ENCODE peak calls at places on chromosomes 4 and X, in five cellular contexts. One of them, this sample, is unnamed.

GRCh38 chrX:139905041-139905440 is 27.8 kb downstream of the ATP11C start:
- DNase-seq in A549: no peak
- DNase-seq in Peyer's patch: no peak
- DNase-seq in HCT116: no peak
- DNase-seq in A673: no peak
- DNase-seq in this sample: no peak

GRCh38 chrX:39704590-39704989 is 393.2 kb downstream of the BCOR start:
- DNase-seq in Peyer's patch: no peak
- DNase-seq in A673: no peak
- DNase-seq in HCT116: no peak
- DNase-seq in A549: no peak
- DNase-seq in this sample: no peak

GRCh38 chr4:137545461-137545861 is 13.2 kb upstream of the PCDH18 start:
- DNase-seq in HCT116: no peak
- DNase-seq in A549: no peak
- DNase-seq in A673: peak; percentile 64
- DNase-seq in Peyer's patch: peak; percentile 45
- DNase-seq in this sample: no peak

GRCh38 chr4:147991543-147992295 is 259.8 kb downstream of the ARHGAP10 start:
- DNase-seq in Peyer's patch: no peak
- DNase-seq in A673: no peak
- DNase-seq in A549: no peak
- DNase-seq in HCT116: no peak
- DNase-seq in this sample: no peak

GRCh38 chrX:3244203-3244743 is 102.2 kb downstream of the MXRA5 start:
- DNase-seq in HCT116: no peak
- DNase-seq in A549: no peak
- DNase-seq in Peyer's patch: no peak
- DNase-seq in A673: peak; percentile 27
- DNase-seq in this sample: no peak

GRCh38 chr4:125736057-125736456 is 421.3 kb downstream of the FAT4 start:
- DNase-seq in Peyer's patch: no peak
- DNase-seq in HCT116: no peak
- DNase-seq in A673: peak; percentile 61
- DNase-seq in A549: no peak
- DNase-seq in this sample: no peak

GRCh38 chr4:39649639-39650265 is 11.1 kb upstream of the SMIM14 start:
- DNase-seq in Peyer's patch: no peak
- DNase-seq in HCT116: no peak
- DNase-seq in A673: no peak
- DNase-seq in A549: no peak
- DNase-seq in this sample: no peak

GRCh38 chrX:155215443-155216178 is 649 bp upstream of the VBP1 start:
- DNase-seq in A673: peak; percentile 3
- DNase-seq in A549: no peak
- DNase-seq in Peyer's patch: no peak
- DNase-seq in HCT116: no peak
- DNase-seq in this sample: no peak

GRCh38 chr4:140579278-140579677 is 10.5 kb upstream of the UCP1 start:
- DNase-seq in HCT116: no peak
- DNase-seq in Peyer's patch: no peak
- DNase-seq in A673: no peak
- DNase-seq in A549: no peak
- DNase-seq in this sample: no peak

GRCh38 chr4:146210890-146211289 is 3.4 kb upstream of the REELD1 start:
- DNase-seq in HCT116: no peak
- DNase-seq in A673: no peak
- DNase-seq in A549: no peak
- DNase-seq in Peyer's patch: no peak
- DNase-seq in this sample: no peak

GRCh38 chrX:11341274-11342256 is 48.4 kb downstream of the AMELX start:
- DNase-seq in A549: no peak
- DNase-seq in Peyer's patch: peak; percentile 67
- DNase-seq in A673: peak; percentile 49
- DNase-seq in HCT116: no peak
- DNase-seq in this sample: no peak

GRCh38 chr4:3302786-3303444 is 10.1 kb downstream of the RGS12 start:
- DNase-seq in HCT116: no peak
- DNase-seq in Peyer's patch: no peak
- DNase-seq in A673: no peak
- DNase-seq in A549: no peak
- DNase-seq in this sample: no peak

GRCh38 chr4:109435635-109436034 is 2.0 kb downstream of the SEC24B start:
- DNase-seq in A673: no peak
- DNase-seq in HCT116: no peak
- DNase-seq in A549: no peak
- DNase-seq in Peyer's patch: no peak
- DNase-seq in this sample: no peak

GRCh38 chrX:106898462-106898861 is 4.7 kb downstream of the RIPPLY1 start:
- DNase-seq in A549: peak; percentile 42
- DNase-seq in A673: peak; percentile 58
- DNase-seq in HCT116: no peak
- DNase-seq in Peyer's patch: no peak
- DNase-seq in this sample: no peak

GRCh38 chr4:95141376-95141775 is 383.6 kb downstream of the BMPR1B start:
- DNase-seq in Peyer's patch: no peak
- DNase-seq in A673: no peak
- DNase-seq in HCT116: no peak
- DNase-seq in A549: no peak
- DNase-seq in this sample: no peak

GRCh38 chr4:54217642-54218486 is 11.2 kb upstream of the PDGFRA start:
- DNase-seq in A673: peak; percentile 67
- DNase-seq in HCT116: peak; percentile 71
- DNase-seq in Peyer's patch: peak; percentile 84
- DNase-seq in A549: peak; percentile 61
- DNase-seq in this sample: peak; percentile 58
- H3K4me3 ChIP-seq in A673: no peak overlapping the region
- H3K4me3 ChIP-seq in HCT116: peak overlapping the region; percentile 54
- H3K4me3 ChIP-seq in Peyer's patch: no peak overlapping the region
- H3K4me3 ChIP-seq in A549: peak overlapping the region; percentile 45
- H3K4me3 ChIP-seq in this sample: no peak overlapping the region

DNA sequence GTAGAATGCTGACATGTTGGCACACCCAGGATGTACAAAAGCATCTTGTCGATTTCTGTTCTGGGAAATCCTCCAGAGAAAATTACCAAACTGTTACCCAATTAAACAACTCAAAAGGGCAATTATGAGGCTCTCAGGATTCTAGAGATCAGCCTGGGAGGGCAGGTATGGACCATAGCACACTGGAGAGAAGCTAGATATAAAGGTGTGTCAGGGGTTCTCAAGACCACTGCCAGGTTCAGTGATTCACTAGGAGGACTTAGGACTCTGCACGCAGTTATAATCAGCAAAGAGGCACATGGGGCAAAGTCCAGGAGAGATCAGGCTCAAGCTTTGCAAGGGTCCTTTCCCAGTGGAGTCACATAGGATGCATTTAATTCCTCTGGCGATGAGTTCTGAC is 100.7 kb downstream of the SYTL5 start:
- DNase-seq in A549: no peak
- DNase-seq in Peyer's patch: peak; percentile 63
- DNase-seq in A673: no peak
- DNase-seq in HCT116: no peak
- DNase-seq in this sample: no peak
- H3K27ac ChIP-seq in A549: no peak overlapping the region
- H3K27ac ChIP-seq in Peyer's patch: no peak overlapping the region
- H3K27ac ChIP-seq in A673: no peak overlapping the region
- H3K27ac ChIP-seq in HCT116: no peak overlapping the region
- H3K27ac ChIP-seq in this sample: no peak overlapping the region

GRCh38 chr4:142473960-142474338 is 372.2 kb downstream of the INPP4B start:
- DNase-seq in A673: no peak
- DNase-seq in A549: no peak
- DNase-seq in HCT116: no peak
- DNase-seq in Peyer's patch: no peak
- DNase-seq in this sample: no peak
- H3K4me3 ChIP-seq in A673: no peak overlapping the region
- H3K4me3 ChIP-seq in A549: peak overlapping the region; percentile 11
- H3K4me3 ChIP-seq in HCT116: no peak overlapping the region
- H3K4me3 ChIP-seq in Peyer's patch: no peak overlapping the region
- H3K4me3 ChIP-seq in this sample: no peak overlapping the region

GRCh38 chrX:110412971-110413726 is 54.5 kb downstream of the RTL9 start:
- DNase-seq in A549: peak; percentile 76
- DNase-seq in A673: peak; percentile 83
- DNase-seq in Peyer's patch: peak; percentile 83
- DNase-seq in HCT116: no peak
- DNase-seq in this sample: peak; percentile 46

GRCh38 chrX:110409925-110410324 is 51.3 kb downstream of the RTL9 start:
- DNase-seq in HCT116: no peak
- DNase-seq in Peyer's patch: no peak
- DNase-seq in A549: no peak
- DNase-seq in A673: no peak
- DNase-seq in this sample: no peak

GRCh38 chrX:110408949-110409588 is 50.4 kb downstream of the RTL9 start:
- DNase-seq in HCT116: no peak
- DNase-seq in Peyer's patch: no peak
- DNase-seq in A549: no peak
- DNase-seq in A673: no peak
- DNase-seq in this sample: no peak

GRCh38 chrX:110407910-110408545 is 49.4 kb downstream of the RTL9 start:
- DNase-seq in Peyer's patch: peak; percentile 70
- DNase-seq in HCT116: peak; percentile 39
- DNase-seq in A673: peak; percentile 76
- DNase-seq in A549: peak; percentile 54
- DNase-seq in this sample: peak; percentile 49

GRCh38 chrX:110410598-110410997 is 52.0 kb downstream of the RTL9 start:
- DNase-seq in A673: no peak
- DNase-seq in HCT116: no peak
- DNase-seq in Peyer's patch: no peak
- DNase-seq in A549: no peak
- DNase-seq in this sample: no peak
- H3K27ac ChIP-seq in A673: no peak overlapping the region
- H3K27ac ChIP-seq in HCT116: no peak overlapping the region
- H3K27ac ChIP-seq in Peyer's patch: no peak overlapping the region
- H3K27ac ChIP-seq in A549: no peak overlapping the region
- H3K27ac ChIP-seq in this sample: no peak overlapping the region

DNA sequence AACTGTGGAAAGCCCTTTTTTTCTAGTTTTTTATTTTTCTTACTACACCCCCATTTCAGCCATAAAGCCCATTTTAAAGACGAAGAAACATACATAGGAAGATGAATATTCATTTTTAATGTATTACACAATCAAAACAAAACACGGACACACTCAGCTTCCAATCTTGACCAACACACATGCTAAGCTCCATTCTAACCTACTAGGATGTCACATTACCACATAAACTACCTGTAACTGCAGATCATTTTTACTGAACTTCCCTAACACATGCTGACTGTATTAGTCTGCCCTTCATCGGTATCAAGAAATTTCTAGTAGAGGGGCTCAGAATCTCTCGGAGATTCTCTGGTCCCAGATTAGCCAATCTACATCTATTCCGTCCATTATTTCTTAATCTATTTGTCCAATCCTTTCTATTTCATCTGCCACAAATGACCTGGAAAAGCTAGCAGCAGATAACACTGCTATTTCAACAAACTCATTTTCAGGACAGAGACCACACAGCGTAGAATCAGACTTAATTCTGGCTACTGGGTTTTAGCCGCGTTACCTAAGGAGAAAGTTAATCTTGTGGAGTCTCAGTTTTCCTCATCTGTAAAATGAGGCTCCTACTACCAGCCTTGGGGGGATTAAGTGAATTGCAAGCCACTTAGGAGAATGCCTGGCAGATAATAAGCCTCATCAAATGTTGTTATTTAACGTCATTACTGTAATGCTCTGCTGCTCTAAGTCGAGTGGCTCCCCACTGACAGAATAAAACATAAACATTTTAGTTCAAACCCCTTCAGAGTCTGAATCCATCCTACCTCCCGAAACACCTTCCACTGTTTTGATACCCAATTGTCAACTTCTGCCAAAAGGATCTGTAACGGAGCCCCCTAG is 1.6 kb downstream of the CCNI start:
- DNase-seq in A673: no peak
- DNase-seq in Peyer's patch: no peak
- DNase-seq in HCT116: no peak
- DNase-seq in A549: no peak
- DNase-seq in this sample: no peak
- H3K4me3 ChIP-seq in A673: peak overlapping the region; percentile 86
- H3K4me3 ChIP-seq in Peyer's patch: peak overlapping the region; percentile 89
- H3K4me3 ChIP-seq in HCT116: peak overlapping the region; percentile 80
- H3K4me3 ChIP-seq in A549: peak overlapping the region; percentile 81
- H3K4me3 ChIP-seq in this sample: peak overlapping the region; percentile 57

GRCh38 chrX:101931494-101932248 is at the start of gene ZMAT1:
- DNase-seq in A549: peak; percentile 53
- DNase-seq in A673: peak; percentile 90
- DNase-seq in Peyer's patch: peak; percentile 97
- DNase-seq in HCT116: peak; percentile 77
- DNase-seq in this sample: peak; percentile 79
- H3K27ac ChIP-seq in A549: peak within 1 kb of the TSS; percentile 78
- H3K27ac ChIP-seq in A673: peak within 1 kb of the TSS; percentile 83
- H3K27ac ChIP-seq in Peyer's patch: peak within 1 kb of the TSS; percentile 97
- H3K27ac ChIP-seq in HCT116: peak within 1 kb of the TSS; percentile 59
- H3K27ac ChIP-seq in this sample: peak within 1 kb of the TSS; percentile 57

GRCh38 chrX:18792828-18793227 is 85.4 kb downstream of the PPEF1 start:
- DNase-seq in A549: no peak
- DNase-seq in Peyer's patch: no peak
- DNase-seq in A673: no peak
- DNase-seq in HCT116: no peak
- DNase-seq in this sample: no peak
- H3K4me3 ChIP-seq in A549: no peak overlapping the region
- H3K4me3 ChIP-seq in Peyer's patch: no peak overlapping the region
- H3K4me3 ChIP-seq in A673: no peak overlapping the region
- H3K4me3 ChIP-seq in HCT116: no peak overlapping the region
- H3K4me3 ChIP-seq in this sample: no peak overlapping the region

DNA sequence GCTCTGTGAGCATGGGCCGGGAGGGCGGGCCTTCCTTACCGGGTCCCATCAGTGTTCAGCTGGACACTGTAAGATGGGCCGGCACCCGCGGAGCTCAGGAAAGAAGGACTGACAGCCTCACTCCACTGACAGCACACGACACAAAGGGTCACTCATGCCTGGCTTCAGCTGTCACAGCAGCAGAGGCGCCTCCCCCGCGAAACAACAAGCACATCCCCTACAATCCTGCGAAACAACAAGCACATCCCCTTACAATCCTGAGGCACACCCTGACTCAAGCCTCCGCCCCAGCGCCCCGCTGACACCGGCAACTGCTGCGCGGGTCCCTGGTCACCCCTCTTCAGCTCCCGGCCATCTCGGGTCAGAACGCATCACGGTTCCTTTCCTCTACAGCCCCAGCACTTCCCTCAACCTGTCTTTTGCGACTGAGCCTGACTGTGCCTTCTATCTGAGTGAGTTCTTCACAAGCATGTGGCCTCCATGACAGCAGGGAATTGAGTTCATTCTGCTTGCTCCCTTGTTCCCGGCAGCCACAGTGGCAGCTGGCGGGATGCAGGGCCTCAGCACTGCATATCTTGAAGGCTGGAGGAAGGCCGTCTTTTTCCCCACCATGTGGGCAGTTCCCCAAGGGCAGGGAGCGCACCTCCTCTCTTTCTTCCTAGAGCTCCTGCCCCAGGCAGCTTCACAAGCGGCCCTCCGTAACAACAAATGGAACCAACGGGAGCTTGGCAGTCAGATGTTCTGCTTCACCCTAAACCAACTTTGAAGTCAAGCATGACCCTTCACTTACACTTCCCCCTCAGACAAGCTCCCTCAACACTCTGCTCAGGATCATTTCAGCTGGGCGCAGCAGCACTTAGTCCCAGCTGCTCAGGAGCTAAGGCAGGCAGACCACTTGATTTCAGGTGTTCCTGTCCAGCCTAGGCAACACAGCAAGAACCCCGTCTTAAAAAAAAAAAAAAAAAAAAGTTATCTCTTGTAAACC is 39.6 kb downstream of the SCD5 start:
- DNase-seq in A549: no peak
- DNase-seq in Peyer's patch: no peak
- DNase-seq in A673: no peak
- DNase-seq in HCT116: no peak
- DNase-seq in this sample: no peak
- H3K27ac ChIP-seq in A549: no peak overlapping the region
- H3K27ac ChIP-seq in Peyer's patch: no peak overlapping the region
- H3K27ac ChIP-seq in A673: no peak overlapping the region
- H3K27ac ChIP-seq in HCT116: no peak overlapping the region
- H3K27ac ChIP-seq in this sample: no peak overlapping the region

This sample was measured in CD8-positive, alpha-beta memory T cell.